ENCODE peak calls at places on chromosome 19, in eight cellular contexts. One of them, this sample, is unnamed.

GRCh38 chr19:38656171-38656981 is 8.9 kb downstream of the ACTN4 start:
- DNase-seq in cardiac muscle cell: no peak
- DNase-seq in neural crest cell: no peak
- DNase-seq in KBM-7: no peak
- DNase-seq in pancreas: no peak
- DNase-seq in T-helper 1 cell: peak; percentile 40
- DNase-seq in psoas muscle: no peak
- DNase-seq in LoVo: no peak
- DNase-seq in this sample: no peak

GRCh38 chr19:17348700-17349099 is 11.3 kb downstream of the GTPBP3 start:
- DNase-seq in cardiac muscle cell: no peak
- DNase-seq in T-helper 1 cell: no peak
- DNase-seq in LoVo: peak; percentile 4
- DNase-seq in psoas muscle: peak; percentile 77
- DNase-seq in KBM-7: no peak
- DNase-seq in neural crest cell: no peak
- DNase-seq in pancreas: peak; percentile 20
- DNase-seq in this sample: no peak

GRCh38 chr19:10478476-10478875 is 24.7 kb downstream of the KEAP1 start:
- DNase-seq in LoVo: no peak
- DNase-seq in KBM-7: no peak
- DNase-seq in cardiac muscle cell: no peak
- DNase-seq in T-helper 1 cell: no peak
- DNase-seq in pancreas: no peak
- DNase-seq in neural crest cell: no peak
- DNase-seq in psoas muscle: no peak
- DNase-seq in this sample: no peak

GRCh38 chr19:6586056-6586455 is 4.9 kb downstream of the CD70 start:
- DNase-seq in neural crest cell: no peak
- DNase-seq in T-helper 1 cell: no peak
- DNase-seq in pancreas: no peak
- DNase-seq in psoas muscle: no peak
- DNase-seq in LoVo: no peak
- DNase-seq in KBM-7: no peak
- DNase-seq in cardiac muscle cell: no peak
- DNase-seq in this sample: no peak

GRCh38 chr19:19653597-19654147 is 9.8 kb downstream of the ATP13A1 start:
- DNase-seq in T-helper 1 cell: no peak
- DNase-seq in neural crest cell: no peak
- DNase-seq in KBM-7: no peak
- DNase-seq in cardiac muscle cell: no peak
- DNase-seq in psoas muscle: no peak
- DNase-seq in LoVo: no peak
- DNase-seq in pancreas: no peak
- DNase-seq in this sample: no peak

GRCh38 chr19:37991176-37991835 is 84.3 kb downstream of the SIPA1L3 start:
- DNase-seq in pancreas: no peak
- DNase-seq in T-helper 1 cell: no peak
- DNase-seq in cardiac muscle cell: no peak
- DNase-seq in LoVo: no peak
- DNase-seq in KBM-7: no peak
- DNase-seq in neural crest cell: no peak
- DNase-seq in psoas muscle: no peak
- DNase-seq in this sample: no peak

GRCh38 chr19:1270168-1270853 is 1.2 kb downstream of the CIRBP start:
- DNase-seq in T-helper 1 cell: no peak
- DNase-seq in LoVo: no peak
- DNase-seq in cardiac muscle cell: no peak
- DNase-seq in KBM-7: no peak
- DNase-seq in pancreas: no peak
- DNase-seq in neural crest cell: no peak
- DNase-seq in psoas muscle: peak; percentile 56
- DNase-seq in this sample: no peak

GRCh38 chr19:48292798-48293197 is 22.9 kb downstream of the ZNF114 start:
- DNase-seq in neural crest cell: no peak
- DNase-seq in psoas muscle: peak; percentile 47
- DNase-seq in pancreas: no peak
- DNase-seq in KBM-7: no peak
- DNase-seq in cardiac muscle cell: no peak
- DNase-seq in T-helper 1 cell: no peak
- DNase-seq in LoVo: no peak
- DNase-seq in this sample: peak; percentile 42

GRCh38 chr19:35805518-35806102 is 7.0 kb downstream of the PRODH2 start:
- DNase-seq in T-helper 1 cell: no peak
- DNase-seq in neural crest cell: no peak
- DNase-seq in psoas muscle: no peak
- DNase-seq in pancreas: no peak
- DNase-seq in KBM-7: no peak
- DNase-seq in cardiac muscle cell: no peak
- DNase-seq in LoVo: no peak
- DNase-seq in this sample: no peak

GRCh38 chr19:8811315-8812172 is 20.6 kb downstream of the ZNF558 start:
- DNase-seq in neural crest cell: no peak
- DNase-seq in psoas muscle: no peak
- DNase-seq in pancreas: no peak
- DNase-seq in LoVo: no peak
- DNase-seq in T-helper 1 cell: no peak
- DNase-seq in KBM-7: peak; percentile 16
- DNase-seq in cardiac muscle cell: no peak
- DNase-seq in this sample: no peak

GRCh38 chr19:2266183-2266993 is 10.2 kb upstream of the JSRP1 start:
- DNase-seq in psoas muscle: peak; percentile 86
- DNase-seq in T-helper 1 cell: no peak
- DNase-seq in cardiac muscle cell: no peak
- DNase-seq in pancreas: peak; percentile 86
- DNase-seq in KBM-7: peak; percentile 85
- DNase-seq in LoVo: no peak
- DNase-seq in neural crest cell: no peak
- DNase-seq in this sample: no peak

GRCh38 chr19:3320354-3320670 is 46.1 kb upstream of the NFIC start:
- DNase-seq in neural crest cell: no peak
- DNase-seq in T-helper 1 cell: no peak
- DNase-seq in LoVo: no peak
- DNase-seq in KBM-7: no peak
- DNase-seq in pancreas: no peak
- DNase-seq in psoas muscle: no peak
- DNase-seq in cardiac muscle cell: no peak
- DNase-seq in this sample: no peak

GRCh38 chr19:43700368-43701015 is 15.4 kb upstream of the IRGC start:
- DNase-seq in LoVo: no peak
- DNase-seq in neural crest cell: no peak
- DNase-seq in psoas muscle: peak; percentile 50
- DNase-seq in cardiac muscle cell: no peak
- DNase-seq in KBM-7: peak; percentile 23
- DNase-seq in T-helper 1 cell: no peak
- DNase-seq in pancreas: peak; percentile 44
- DNase-seq in this sample: peak; percentile 48

GRCh38 chr19:5949792-5950305 is 28.1 kb downstream of the RANBP3 start:
- DNase-seq in LoVo: no peak
- DNase-seq in KBM-7: no peak
- DNase-seq in cardiac muscle cell: no peak
- DNase-seq in T-helper 1 cell: peak; percentile 27
- DNase-seq in pancreas: no peak
- DNase-seq in neural crest cell: no peak
- DNase-seq in psoas muscle: no peak
- DNase-seq in this sample: no peak

GRCh38 chr19:16385296-16385695 is 60.7 kb downstream of the KLF2 start:
- DNase-seq in psoas muscle: no peak
- DNase-seq in pancreas: no peak
- DNase-seq in cardiac muscle cell: no peak
- DNase-seq in LoVo: no peak
- DNase-seq in neural crest cell: no peak
- DNase-seq in KBM-7: no peak
- DNase-seq in T-helper 1 cell: no peak
- DNase-seq in this sample: no peak

GRCh38 chr19:47351545-47351944 is 2.4 kb downstream of the DHX34 start:
- DNase-seq in neural crest cell: no peak
- DNase-seq in cardiac muscle cell: peak; percentile 15
- DNase-seq in psoas muscle: no peak
- DNase-seq in pancreas: no peak
- DNase-seq in KBM-7: no peak
- DNase-seq in LoVo: no peak
- DNase-seq in T-helper 1 cell: no peak
- DNase-seq in this sample: no peak

GRCh38 chr19:13302521-13303270 is 152.5 kb downstream of the IER2 start:
- DNase-seq in T-helper 1 cell: no peak
- DNase-seq in LoVo: no peak
- DNase-seq in neural crest cell: no peak
- DNase-seq in KBM-7: no peak
- DNase-seq in psoas muscle: no peak
- DNase-seq in cardiac muscle cell: no peak
- DNase-seq in pancreas: no peak
- DNase-seq in this sample: no peak

GRCh38 chr19:45402469-45403070 is 2.3 kb downstream of the PPP1R13L start:
- DNase-seq in psoas muscle: no peak
- DNase-seq in pancreas: peak; percentile 58
- DNase-seq in LoVo: peak; percentile 76
- DNase-seq in KBM-7: peak; percentile 75
- DNase-seq in neural crest cell: peak; percentile 59
- DNase-seq in T-helper 1 cell: no peak
- DNase-seq in cardiac muscle cell: peak; percentile 80
- DNase-seq in this sample: peak; percentile 63

GRCh38 chr19:41324921-41325639 is 15.1 kb downstream of the CCDC97 start:
- DNase-seq in cardiac muscle cell: peak; percentile 65
- DNase-seq in KBM-7: no peak
- DNase-seq in neural crest cell: no peak
- DNase-seq in T-helper 1 cell: no peak
- DNase-seq in psoas muscle: peak; percentile 74
- DNase-seq in pancreas: no peak
- DNase-seq in LoVo: no peak
- DNase-seq in this sample: no peak

GRCh38 chr19:53977429-53977990 is 13.9 kb upstream of the CACNG6 start:
- DNase-seq in cardiac muscle cell: peak; percentile 91
- DNase-seq in neural crest cell: peak; percentile 64
- DNase-seq in KBM-7: peak; percentile 76
- DNase-seq in psoas muscle: peak; percentile 73
- DNase-seq in pancreas: peak; percentile 78
- DNase-seq in T-helper 1 cell: peak; percentile 63
- DNase-seq in LoVo: peak; percentile 61
- DNase-seq in this sample: no peak

GRCh38 chr19:10346509-10346908 is 7.1 kb upstream of the ICAM3 start:
- DNase-seq in T-helper 1 cell: no peak
- DNase-seq in LoVo: no peak
- DNase-seq in KBM-7: peak; percentile 31
- DNase-seq in cardiac muscle cell: no peak
- DNase-seq in pancreas: no peak
- DNase-seq in neural crest cell: no peak
- DNase-seq in psoas muscle: no peak
- DNase-seq in this sample: no peak

GRCh38 chr19:21856751-21857150 is 20.8 kb upstream of the ZNF43 start:
- DNase-seq in psoas muscle: no peak
- DNase-seq in pancreas: no peak
- DNase-seq in neural crest cell: no peak
- DNase-seq in KBM-7: no peak
- DNase-seq in T-helper 1 cell: no peak
- DNase-seq in cardiac muscle cell: no peak
- DNase-seq in LoVo: no peak
- DNase-seq in this sample: no peak

GRCh38 chr19:44050740-44051653 is 839 bp upstream of the ZNF223 start:
- DNase-seq in T-helper 1 cell: peak; percentile 13
- DNase-seq in KBM-7: no peak
- DNase-seq in LoVo: no peak
- DNase-seq in cardiac muscle cell: no peak
- DNase-seq in pancreas: no peak
- DNase-seq in neural crest cell: no peak
- DNase-seq in psoas muscle: no peak
- DNase-seq in this sample: no peak

GRCh38 chr19:54388001-54388802 is 23.5 kb upstream of the LAIR1 start:
- DNase-seq in pancreas: peak; percentile 26
- DNase-seq in psoas muscle: no peak
- DNase-seq in KBM-7: peak; percentile 99
- DNase-seq in LoVo: no peak
- DNase-seq in neural crest cell: no peak
- DNase-seq in T-helper 1 cell: peak; percentile 27
- DNase-seq in cardiac muscle cell: no peak
- DNase-seq in this sample: no peak

GRCh38 chr19:8161135-8161646 is 11.8 kb upstream of the FBN3 start:
- DNase-seq in pancreas: no peak
- DNase-seq in LoVo: no peak
- DNase-seq in psoas muscle: no peak
- DNase-seq in cardiac muscle cell: peak; percentile 34
- DNase-seq in KBM-7: peak; percentile 52
- DNase-seq in neural crest cell: no peak
- DNase-seq in T-helper 1 cell: no peak
- DNase-seq in this sample: no peak

GRCh38 chr19:14563989-14564650 is 7.7 kb downstream of the NDUFB7 start:
- DNase-seq in psoas muscle: peak; percentile 82
- DNase-seq in neural crest cell: no peak
- DNase-seq in T-helper 1 cell: peak; percentile 29
- DNase-seq in LoVo: no peak
- DNase-seq in KBM-7: no peak
- DNase-seq in cardiac muscle cell: no peak
- DNase-seq in pancreas: no peak
- DNase-seq in this sample: no peak

GRCh38 chr19:7902796-7903243 is 857 bp upstream of the MAP2K7 start:
- DNase-seq in KBM-7: no peak
- DNase-seq in neural crest cell: no peak
- DNase-seq in cardiac muscle cell: no peak
- DNase-seq in LoVo: peak; percentile 41
- DNase-seq in pancreas: no peak
- DNase-seq in T-helper 1 cell: no peak
- DNase-seq in psoas muscle: no peak
- DNase-seq in this sample: no peak

GRCh38 chr19:57888494-57889231 is at the start of gene ZNF814:
- DNase-seq in KBM-7: no peak
- DNase-seq in psoas muscle: peak; percentile 77
- DNase-seq in LoVo: no peak
- DNase-seq in T-helper 1 cell: peak; percentile 77
- DNase-seq in cardiac muscle cell: peak; percentile 94
- DNase-seq in neural crest cell: peak; percentile 86
- DNase-seq in pancreas: peak; percentile 63
- DNase-seq in this sample: peak; percentile 40

GRCh38 chr19:43464089-43464775 is 1.2 kb downstream of the LYPD3 start:
- DNase-seq in T-helper 1 cell: no peak
- DNase-seq in cardiac muscle cell: peak; percentile 84
- DNase-seq in neural crest cell: peak; percentile 61
- DNase-seq in KBM-7: no peak
- DNase-seq in pancreas: peak; percentile 67
- DNase-seq in LoVo: no peak
- DNase-seq in psoas muscle: peak; percentile 74
- DNase-seq in this sample: no peak

GRCh38 chr19:6510618-6511017 is 8.5 kb upstream of the TUBB4A start:
- DNase-seq in cardiac muscle cell: no peak
- DNase-seq in neural crest cell: no peak
- DNase-seq in psoas muscle: no peak
- DNase-seq in pancreas: no peak
- DNase-seq in KBM-7: no peak
- DNase-seq in LoVo: no peak
- DNase-seq in T-helper 1 cell: no peak
- DNase-seq in this sample: no peak

GRCh38 chr19:41194157-41194552 is 1.1 kb downstream of the CYP2S1 start:
- DNase-seq in neural crest cell: no peak
- DNase-seq in pancreas: no peak
- DNase-seq in psoas muscle: no peak
- DNase-seq in cardiac muscle cell: no peak
- DNase-seq in KBM-7: peak; percentile 65
- DNase-seq in LoVo: no peak
- DNase-seq in T-helper 1 cell: no peak
- DNase-seq in this sample: no peak

GRCh38 chr19:48186015-48186414 is 15.5 kb downstream of the ZSWIM9 start:
- DNase-seq in neural crest cell: no peak
- DNase-seq in KBM-7: no peak
- DNase-seq in T-helper 1 cell: no peak
- DNase-seq in pancreas: no peak
- DNase-seq in cardiac muscle cell: no peak
- DNase-seq in psoas muscle: no peak
- DNase-seq in LoVo: no peak
- DNase-seq in this sample: no peak

GRCh38 chr19:56993851-56994250 is 125.9 kb upstream of the USP29 start:
- DNase-seq in KBM-7: no peak
- DNase-seq in T-helper 1 cell: no peak
- DNase-seq in cardiac muscle cell: no peak
- DNase-seq in neural crest cell: no peak
- DNase-seq in pancreas: no peak
- DNase-seq in psoas muscle: no peak
- DNase-seq in LoVo: no peak
- DNase-seq in this sample: no peak

GRCh38 chr19:43489979-43490599 is 14.5 kb downstream of the PHLDB3 start:
- DNase-seq in pancreas: no peak
- DNase-seq in KBM-7: no peak
- DNase-seq in neural crest cell: no peak
- DNase-seq in psoas muscle: no peak
- DNase-seq in T-helper 1 cell: no peak
- DNase-seq in LoVo: no peak
- DNase-seq in cardiac muscle cell: no peak
- DNase-seq in this sample: no peak